ENCODE peak calls at places on chromosomes 13 and 19, in four cellular contexts. O, F, S and T are unnamed samples.
A peak's percentile ranks its signal among the peaks of the same experiment; 100 is the strongest.

GRCh38 chr19:7346488-7346971 is 2.2 kb upstream of the ARHGEF18 start:
- DNase-seq in O (no peak), F (no peak), S (no peak), T (peak; percentile 15)

GRCh38 chr13:105159794-105160193 is 1375.7 kb downstream of the EFNB2 start:
- DNase-seq in O (no peak), F (no peak), S (no peak), T (no peak)

GRCh38 chr13:100347941-100348340 is 240.6 kb downstream of the GGACT start:
- DNase-seq in O (peak; percentile 4), F (no peak), S (peak; percentile 67), T (no peak)

GRCh38 chr13:27830010-27830409 is 37.7 kb downstream of the GSX1 start:
- DNase-seq in O (peak; percentile 53), F (peak; percentile 91), S (peak; percentile 32), T (no peak)

GRCh38 chr19:4969772-4970531 is 1.0 kb downstream of the KDM4B start:
- DNase-seq in O (peak; percentile 44), F (peak; percentile 65), S (no peak), T (no peak)

GRCh38 chr19:6069268-6069771 is 41.0 kb downstream of the RFX2 start:
- DNase-seq in O (no peak), F (no peak), S (no peak), T (no peak)

GRCh38 chr19:35718345-35719041 is 690 bp downstream of the KMT2B start:
- DNase-seq in O (peak; percentile 27), F (peak; percentile 62), S (no peak), T (no peak)

GRCh38 chr13:54845351-54845965 is 1816.8 kb downstream of the OLFM4 start:
- DNase-seq in O (no peak), F (no peak), S (no peak), T (no peak)

GRCh38 chr13:23995283-23996073 is 98.2 kb upstream of the C1QTNF9B start:
- DNase-seq in O (no peak), F (no peak), S (no peak), T (no peak)

GRCh38 chr13:90717451-90717936 is 630.0 kb upstream of the MIR17HG start:
- DNase-seq in O (no peak), F (no peak), S (peak; percentile 22), T (no peak)

DNA sequence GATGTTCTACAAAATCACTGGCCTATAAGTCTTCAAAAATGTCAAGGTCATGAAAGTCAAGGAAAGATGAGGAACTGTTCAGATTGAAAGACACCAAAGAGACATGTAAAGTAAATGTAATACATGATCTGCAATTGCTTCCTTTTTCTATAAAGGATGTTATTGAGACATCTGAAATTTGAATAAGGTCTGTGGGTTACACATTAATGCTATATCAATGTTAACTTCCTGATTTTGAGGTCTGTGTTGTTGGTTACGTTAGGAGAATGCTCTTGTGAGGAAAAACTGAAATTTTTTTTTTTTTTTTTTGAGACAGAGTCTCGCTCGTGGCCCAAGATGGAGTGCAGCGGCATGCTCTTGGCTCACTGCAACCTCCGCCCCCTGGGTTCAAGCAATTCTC is 197.4 kb downstream of the RGCC start:
- DNase-seq in O (no peak), F (no peak), S (no peak), T (no peak)
- TF ChIP-seq FOSL1 in O (no peak), F (no peak), S (no peak), T (no peak)

DNA sequence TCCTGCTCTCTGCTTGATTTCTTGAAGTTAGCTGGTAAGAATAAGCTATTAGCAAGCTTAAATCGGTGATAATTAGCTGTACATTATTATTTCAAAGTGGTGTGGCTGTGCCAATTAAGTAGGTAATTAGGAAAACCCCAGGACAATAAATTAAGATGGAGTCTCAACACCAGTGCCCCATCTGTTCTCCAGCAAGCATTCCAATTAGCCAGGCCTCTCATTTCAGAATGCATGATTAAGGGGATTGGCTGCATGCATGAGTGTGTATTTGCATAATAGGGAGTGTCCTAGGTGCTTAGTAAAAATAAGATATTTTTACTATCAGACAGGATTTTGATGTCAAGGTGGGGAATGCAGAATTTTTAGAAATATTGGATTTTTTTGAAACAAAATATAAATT is 342.4 kb downstream of the GPC5 start:
- DNase-seq in O (no peak), F (no peak), S (no peak), T (no peak)
- TF ChIP-seq FOSL1 in O (no peak), F (no peak), S (no peak), T (no peak)

GRCh38 chr13:75843033-75843432 is 206.9 kb downstream of the LMO7 start:
- DNase-seq in O (no peak), F (no peak), S (no peak), T (no peak)
- TF ChIP-seq FOSL1 in O (no peak), F (no peak), S (no peak), T (no peak)

GRCh38 chr13:114285166-114285808 is 3.9 kb downstream of the UPF3A start:
- DNase-seq in O (no peak), F (no peak), S (no peak), T (no peak)

GRCh38 chr13:114283581-114283980 is 2.2 kb downstream of the UPF3A start:
- DNase-seq in O (peak; percentile 68), F (no peak), S (no peak), T (peak; percentile 10)

GRCh38 chr13:114288157-114288591 is 6.8 kb downstream of the UPF3A start:
- DNase-seq in O (no peak), F (no peak), S (no peak), T (no peak)

GRCh38 chr13:114284680-114285079 is 3.3 kb downstream of the UPF3A start:
- DNase-seq in O (no peak), F (no peak), S (no peak), T (no peak)

GRCh38 chr13:114286808-114287207 is 5.4 kb downstream of the UPF3A start:
- DNase-seq in O (no peak), F (no peak), S (no peak), T (no peak)
- TF ChIP-seq FOSL1 in O (no peak), F (no peak), S (no peak), T (no peak)

GRCh38 chr13:112703935-112704633 is 14.2 kb downstream of the ATP11A start:
- DNase-seq in O (peak; percentile 78), F (no peak), S (no peak), T (no peak)
- TF ChIP-seq FOSL1 in O (no peak), F (no peak), S (no peak), T (no peak)

GRCh38 chr19:28426902-28427232 is 786.1 kb downstream of the UQCRFS1 start:
- DNase-seq in O (peak; percentile 36), F (no peak), S (no peak), T (no peak)
- TF ChIP-seq FOSL1 in O (peak; percentile 41), F (no peak), S (no peak), T (no peak)

GRCh38 chr19:17259934-17260333 is 4.6 kb downstream of the USHBP1 start:
- DNase-seq in O (no peak), F (no peak), S (no peak), T (no peak)
- TF ChIP-seq FOSL1 in O (no peak), F (no peak), S (no peak), T (no peak)

DNA sequence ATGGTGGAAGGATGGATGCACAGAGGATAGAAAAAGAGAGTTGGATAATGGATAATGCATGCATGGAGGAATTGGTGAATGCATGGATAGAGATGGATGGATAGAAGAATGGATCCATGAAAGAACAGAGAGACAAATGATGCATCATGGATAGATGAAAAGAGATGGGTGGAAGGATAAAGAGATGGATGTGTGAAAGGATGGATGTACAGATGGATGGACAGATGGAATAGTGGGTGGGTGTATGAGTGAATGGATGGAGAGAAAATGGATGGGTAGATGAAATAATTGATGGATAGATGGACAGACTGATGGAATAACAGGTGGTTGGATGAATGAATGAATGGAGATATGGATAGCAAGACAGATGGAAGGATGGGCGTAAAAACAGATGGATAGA is 25.7 kb downstream of the OLFM2 start:
- DNase-seq in O (no peak), F (no peak), S (no peak), T (no peak)
- TF ChIP-seq FOSL1 in O (no peak), F (no peak), S (no peak), T (no peak)

DNA sequence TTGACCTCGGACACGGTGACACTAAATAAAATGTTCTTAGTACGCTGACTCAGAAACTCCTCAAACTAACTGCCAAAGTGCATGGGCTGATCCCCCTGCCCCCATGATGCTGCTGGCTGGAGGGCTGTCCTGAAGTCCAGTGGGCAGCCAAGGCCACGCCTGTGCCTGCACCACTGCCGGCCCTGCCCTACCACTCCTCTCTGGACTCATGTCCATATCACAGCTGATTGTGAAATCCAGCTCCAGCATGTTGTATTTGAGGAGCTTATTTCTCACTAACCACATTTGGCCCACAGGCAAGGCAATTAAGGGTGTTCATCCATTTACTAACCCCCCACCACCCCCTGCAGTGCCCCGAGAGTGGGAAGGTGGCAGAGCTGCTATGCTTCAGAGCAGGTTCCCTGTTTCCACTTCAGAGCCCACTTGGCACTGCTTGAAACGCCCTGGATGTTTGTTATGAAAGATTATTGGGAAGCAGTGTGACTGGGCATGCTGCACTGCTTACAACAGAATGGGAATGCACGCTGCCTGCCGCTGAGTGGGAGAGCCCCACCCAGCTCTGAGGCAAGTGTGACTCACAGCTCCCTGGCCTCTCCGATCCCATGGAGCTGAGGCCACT is 114.0 kb downstream of the UQCRFS1 start:
- DNase-seq in O (peak; percentile 12), F (no peak), S (no peak), T (no peak)
- TF ChIP-seq FOSL1 in O (peak; percentile 84), F (no peak), S (no peak), T (no peak)